ENCODE peak calls at places on chromosomes 16 and 17, in ten cellular contexts. One of them, this sample, is unnamed.

GRCh38 chr16:48499822-48500440 is 110.0 kb downstream of the N4BP1 start:
- DNase-seq in dorsolateral prefrontal cortex: no peak
- DNase-seq in BE2C: no peak
- DNase-seq in HepG2: no peak
- DNase-seq in stomach: no peak
- DNase-seq in tibial nerve: no peak
- DNase-seq in fibroblast of villous mesenchyme: peak; percentile 95
- DNase-seq in adrenal gland: peak; percentile 80
- DNase-seq in HCT116: no peak
- DNase-seq in GM23338: no peak
- DNase-seq in this sample: peak; percentile 95

GRCh38 chr17:12528036-12528435 is 137.7 kb upstream of the MYOCD start:
- DNase-seq in dorsolateral prefrontal cortex: no peak
- DNase-seq in stomach: no peak
- DNase-seq in fibroblast of villous mesenchyme: no peak
- DNase-seq in HCT116: no peak
- DNase-seq in adrenal gland: no peak
- DNase-seq in tibial nerve: no peak
- DNase-seq in BE2C: no peak
- DNase-seq in GM23338: no peak
- DNase-seq in HepG2: no peak
- DNase-seq in this sample: no peak

GRCh38 chr16:53844796-53845195 is 140.8 kb downstream of the FTO start:
- DNase-seq in GM23338: no peak
- DNase-seq in fibroblast of villous mesenchyme: no peak
- DNase-seq in adrenal gland: no peak
- DNase-seq in dorsolateral prefrontal cortex: no peak
- DNase-seq in tibial nerve: no peak
- DNase-seq in HCT116: no peak
- DNase-seq in BE2C: no peak
- DNase-seq in HepG2: no peak
- DNase-seq in stomach: no peak
- DNase-seq in this sample: no peak

GRCh38 chr16:66858740-66859396 is 14.7 kb downstream of the CA7 start:
- DNase-seq in adrenal gland: peak; percentile 94
- DNase-seq in fibroblast of villous mesenchyme: peak; percentile 23
- DNase-seq in stomach: peak; percentile 48
- DNase-seq in HCT116: peak; percentile 63
- DNase-seq in HepG2: no peak
- DNase-seq in dorsolateral prefrontal cortex: peak; percentile 44
- DNase-seq in BE2C: peak; percentile 64
- DNase-seq in GM23338: no peak
- DNase-seq in tibial nerve: no peak
- DNase-seq in this sample: no peak

GRCh38 chr17:50386451-50386994 is 10.8 kb downstream of the LRRC59 start:
- DNase-seq in stomach: no peak
- DNase-seq in fibroblast of villous mesenchyme: no peak
- DNase-seq in dorsolateral prefrontal cortex: no peak
- DNase-seq in BE2C: no peak
- DNase-seq in GM23338: no peak
- DNase-seq in tibial nerve: no peak
- DNase-seq in HepG2: no peak
- DNase-seq in adrenal gland: peak; percentile 84
- DNase-seq in HCT116: no peak
- DNase-seq in this sample: no peak

GRCh38 chr17:74280093-74280513 is 6.1 kb downstream of the DNAI2 start:
- DNase-seq in fibroblast of villous mesenchyme: no peak
- DNase-seq in HepG2: no peak
- DNase-seq in dorsolateral prefrontal cortex: no peak
- DNase-seq in HCT116: no peak
- DNase-seq in stomach: no peak
- DNase-seq in GM23338: no peak
- DNase-seq in adrenal gland: no peak
- DNase-seq in tibial nerve: no peak
- DNase-seq in BE2C: no peak
- DNase-seq in this sample: no peak

GRCh38 chr16:65757064-65757463 is 609.4 kb upstream of the CDH5 start:
- DNase-seq in HepG2: no peak
- DNase-seq in GM23338: no peak
- DNase-seq in adrenal gland: no peak
- DNase-seq in HCT116: no peak
- DNase-seq in BE2C: no peak
- DNase-seq in tibial nerve: no peak
- DNase-seq in dorsolateral prefrontal cortex: no peak
- DNase-seq in fibroblast of villous mesenchyme: no peak
- DNase-seq in stomach: no peak
- DNase-seq in this sample: no peak

GRCh38 chr16:50666658-50667496 is 14.2 kb downstream of the SNX20 start:
- DNase-seq in BE2C: no peak
- DNase-seq in fibroblast of villous mesenchyme: no peak
- DNase-seq in dorsolateral prefrontal cortex: no peak
- DNase-seq in HepG2: no peak
- DNase-seq in tibial nerve: no peak
- DNase-seq in HCT116: no peak
- DNase-seq in adrenal gland: no peak
- DNase-seq in stomach: no peak
- DNase-seq in GM23338: peak; percentile 55
- DNase-seq in this sample: no peak

GRCh38 chr16:13269359-13269758 is 368.0 kb downstream of the SHISA9 start:
- DNase-seq in adrenal gland: no peak
- DNase-seq in dorsolateral prefrontal cortex: no peak
- DNase-seq in HepG2: no peak
- DNase-seq in fibroblast of villous mesenchyme: no peak
- DNase-seq in stomach: no peak
- DNase-seq in tibial nerve: no peak
- DNase-seq in GM23338: no peak
- DNase-seq in HCT116: no peak
- DNase-seq in BE2C: no peak
- DNase-seq in this sample: no peak

GRCh38 chr17:29578626-29579485 is 10.4 kb downstream of the TP53I13 start:
- DNase-seq in BE2C: no peak
- DNase-seq in tibial nerve: no peak
- DNase-seq in dorsolateral prefrontal cortex: no peak
- DNase-seq in fibroblast of villous mesenchyme: no peak
- DNase-seq in adrenal gland: no peak
- DNase-seq in HCT116: no peak
- DNase-seq in GM23338: no peak
- DNase-seq in HepG2: no peak
- DNase-seq in stomach: no peak
- DNase-seq in this sample: no peak

GRCh38 chr16:25656639-25657038 is 35.1 kb upstream of the HS3ST4 start:
- DNase-seq in stomach: no peak
- DNase-seq in BE2C: no peak
- DNase-seq in GM23338: no peak
- DNase-seq in tibial nerve: no peak
- DNase-seq in HCT116: no peak
- DNase-seq in fibroblast of villous mesenchyme: no peak
- DNase-seq in adrenal gland: no peak
- DNase-seq in dorsolateral prefrontal cortex: no peak
- DNase-seq in HepG2: no peak
- DNase-seq in this sample: no peak

GRCh38 chr17:42421479-42422332 is 1.4 kb downstream of the CAVIN1 start:
- DNase-seq in stomach: peak; percentile 28
- DNase-seq in tibial nerve: no peak
- DNase-seq in adrenal gland: no peak
- DNase-seq in dorsolateral prefrontal cortex: no peak
- DNase-seq in HepG2: no peak
- DNase-seq in BE2C: no peak
- DNase-seq in HCT116: no peak
- DNase-seq in GM23338: peak; percentile 55
- DNase-seq in fibroblast of villous mesenchyme: peak; percentile 60
- DNase-seq in this sample: peak; percentile 12

GRCh38 chr16:872436-873242 is 72.1 kb upstream of the GNG13 start:
- DNase-seq in adrenal gland: no peak
- DNase-seq in dorsolateral prefrontal cortex: no peak
- DNase-seq in stomach: no peak
- DNase-seq in HepG2: no peak
- DNase-seq in tibial nerve: no peak
- DNase-seq in fibroblast of villous mesenchyme: no peak
- DNase-seq in BE2C: no peak
- DNase-seq in GM23338: no peak
- DNase-seq in HCT116: no peak
- DNase-seq in this sample: no peak

GRCh38 chr17:76252040-76252954 is 12.0 kb upstream of the RNF157 start:
- DNase-seq in fibroblast of villous mesenchyme: peak; percentile 96
- DNase-seq in GM23338: no peak
- DNase-seq in tibial nerve: no peak
- DNase-seq in dorsolateral prefrontal cortex: no peak
- DNase-seq in HCT116: no peak
- DNase-seq in adrenal gland: peak; percentile 71
- DNase-seq in HepG2: peak; percentile 94
- DNase-seq in BE2C: no peak
- DNase-seq in stomach: peak; percentile 65
- DNase-seq in this sample: no peak

GRCh38 chr16:54654429-54654828 is 276.2 kb upstream of the IRX5 start:
- DNase-seq in fibroblast of villous mesenchyme: no peak
- DNase-seq in adrenal gland: no peak
- DNase-seq in HCT116: no peak
- DNase-seq in tibial nerve: no peak
- DNase-seq in BE2C: no peak
- DNase-seq in dorsolateral prefrontal cortex: no peak
- DNase-seq in HepG2: no peak
- DNase-seq in GM23338: peak; percentile 18
- DNase-seq in stomach: no peak
- DNase-seq in this sample: no peak

GRCh38 chr17:49882434-49882833 is 34.6 kb upstream of the TAC4 start:
- DNase-seq in stomach: no peak
- DNase-seq in BE2C: no peak
- DNase-seq in adrenal gland: no peak
- DNase-seq in fibroblast of villous mesenchyme: no peak
- DNase-seq in tibial nerve: no peak
- DNase-seq in GM23338: no peak
- DNase-seq in HepG2: no peak
- DNase-seq in dorsolateral prefrontal cortex: no peak
- DNase-seq in HCT116: no peak
- DNase-seq in this sample: no peak

GRCh38 chr16:26795184-26795583 is 271.5 kb upstream of the C16orf82 start:
- DNase-seq in fibroblast of villous mesenchyme: no peak
- DNase-seq in HepG2: no peak
- DNase-seq in BE2C: no peak
- DNase-seq in stomach: no peak
- DNase-seq in dorsolateral prefrontal cortex: no peak
- DNase-seq in GM23338: peak; percentile 29
- DNase-seq in tibial nerve: no peak
- DNase-seq in HCT116: no peak
- DNase-seq in adrenal gland: no peak
- DNase-seq in this sample: no peak

GRCh38 chr16:2516391-2517240 is 2.9 kb downstream of the ATP6V0C start:
- DNase-seq in dorsolateral prefrontal cortex: no peak
- DNase-seq in HCT116: no peak
- DNase-seq in HepG2: no peak
- DNase-seq in adrenal gland: no peak
- DNase-seq in tibial nerve: no peak
- DNase-seq in stomach: no peak
- DNase-seq in GM23338: no peak
- DNase-seq in fibroblast of villous mesenchyme: no peak
- DNase-seq in BE2C: no peak
- DNase-seq in this sample: no peak
- H3K4me3 ChIP-seq in dorsolateral prefrontal cortex: peak overlapping the region; percentile 32
- H3K4me3 ChIP-seq in HCT116: no peak overlapping the region
- H3K4me3 ChIP-seq in HepG2: peak overlapping the region; percentile 94
- H3K4me3 ChIP-seq in adrenal gland: no peak overlapping the region
- H3K4me3 ChIP-seq in tibial nerve: no peak overlapping the region
- H3K4me3 ChIP-seq in stomach: no peak overlapping the region
- H3K4me3 ChIP-seq in GM23338: no peak overlapping the region
- H3K4me3 ChIP-seq in fibroblast of villous mesenchyme: peak overlapping the region; percentile 3
- H3K4me3 ChIP-seq in BE2C: no peak overlapping the region
- H3K4me3 ChIP-seq in this sample: peak overlapping the region; percentile 24

GRCh38 chr16:81195907-81196534 is 42.5 kb upstream of the BCO1 start:
- DNase-seq in HCT116: no peak
- DNase-seq in stomach: no peak
- DNase-seq in adrenal gland: no peak
- DNase-seq in dorsolateral prefrontal cortex: no peak
- DNase-seq in tibial nerve: no peak
- DNase-seq in fibroblast of villous mesenchyme: no peak
- DNase-seq in HepG2: no peak
- DNase-seq in GM23338: no peak
- DNase-seq in BE2C: no peak
- DNase-seq in this sample: no peak

GRCh38 chr16:81201267-81201666 is 37.2 kb upstream of the BCO1 start:
- DNase-seq in tibial nerve: no peak
- DNase-seq in HepG2: no peak
- DNase-seq in dorsolateral prefrontal cortex: peak; percentile 69
- DNase-seq in BE2C: no peak
- DNase-seq in GM23338: no peak
- DNase-seq in HCT116: no peak
- DNase-seq in stomach: no peak
- DNase-seq in fibroblast of villous mesenchyme: no peak
- DNase-seq in adrenal gland: no peak
- DNase-seq in this sample: no peak

GRCh38 chr16:81198635-81199034 is 39.9 kb upstream of the BCO1 start:
- DNase-seq in HCT116: no peak
- DNase-seq in adrenal gland: no peak
- DNase-seq in tibial nerve: no peak
- DNase-seq in GM23338: no peak
- DNase-seq in fibroblast of villous mesenchyme: peak; percentile 47
- DNase-seq in BE2C: no peak
- DNase-seq in dorsolateral prefrontal cortex: no peak
- DNase-seq in HepG2: peak; percentile 59
- DNase-seq in stomach: no peak
- DNase-seq in this sample: no peak
- TF ChIP-seq CTCF in HCT116: peak; percentile 22
- TF ChIP-seq CTCF in adrenal gland: no peak
- TF ChIP-seq CTCF in tibial nerve: no peak
- TF ChIP-seq CTCF in GM23338: peak; percentile 58
- TF ChIP-seq CTCF in fibroblast of villous mesenchyme: peak; percentile 52
- TF ChIP-seq CTCF in BE2C: no peak
- TF ChIP-seq CTCF in dorsolateral prefrontal cortex: peak; percentile 30
- TF ChIP-seq CTCF in HepG2: peak; percentile 91
- TF ChIP-seq CTCF in stomach: no peak
- TF ChIP-seq CTCF in this sample: peak; percentile 32

DNA sequence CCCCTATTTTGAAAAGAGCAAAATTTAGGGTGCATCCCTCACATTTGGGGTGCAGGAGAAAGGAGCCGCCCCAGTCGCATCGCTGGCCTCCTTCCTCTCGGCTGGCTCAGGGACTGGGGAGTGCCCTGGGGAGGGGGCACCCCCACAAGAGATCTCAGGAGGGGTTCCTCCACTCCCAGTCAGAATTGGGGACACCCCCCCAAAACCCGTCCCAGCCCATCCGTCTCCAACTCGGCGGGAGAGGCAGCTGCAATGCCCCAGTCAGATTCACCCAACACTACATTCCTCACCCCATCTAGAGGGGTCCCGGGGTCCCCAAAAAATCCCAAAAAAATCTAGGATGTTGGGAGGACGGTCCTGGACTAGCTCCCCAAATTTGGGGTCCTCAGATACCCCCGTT is 3.4 kb upstream of the BCL6B start:
- DNase-seq in BE2C: no peak
- DNase-seq in adrenal gland: no peak
- DNase-seq in dorsolateral prefrontal cortex: no peak
- DNase-seq in HCT116: no peak
- DNase-seq in HepG2: no peak
- DNase-seq in tibial nerve: no peak
- DNase-seq in GM23338: no peak
- DNase-seq in fibroblast of villous mesenchyme: no peak
- DNase-seq in stomach: no peak
- DNase-seq in this sample: no peak
- H3K4me3 ChIP-seq in BE2C: peak overlapping the region; percentile 57
- H3K4me3 ChIP-seq in adrenal gland: peak overlapping the region; percentile 69
- H3K4me3 ChIP-seq in dorsolateral prefrontal cortex: peak overlapping the region; percentile 64
- H3K4me3 ChIP-seq in HCT116: peak overlapping the region; percentile 54
- H3K4me3 ChIP-seq in HepG2: peak overlapping the region; percentile 74
- H3K4me3 ChIP-seq in tibial nerve: peak overlapping the region; percentile 28
- H3K4me3 ChIP-seq in GM23338: peak overlapping the region; percentile 47
- H3K4me3 ChIP-seq in fibroblast of villous mesenchyme: peak overlapping the region; percentile 52
- H3K4me3 ChIP-seq in stomach: peak overlapping the region; percentile 57
- H3K4me3 ChIP-seq in this sample: peak overlapping the region; percentile 51

GRCh38 chr17:72077326-72077960 is 43.4 kb upstream of the SOX9 start:
- DNase-seq in HepG2: no peak
- DNase-seq in GM23338: peak; percentile 79
- DNase-seq in dorsolateral prefrontal cortex: no peak
- DNase-seq in tibial nerve: no peak
- DNase-seq in HCT116: peak; percentile 8
- DNase-seq in stomach: no peak
- DNase-seq in BE2C: no peak
- DNase-seq in adrenal gland: no peak
- DNase-seq in fibroblast of villous mesenchyme: no peak
- DNase-seq in this sample: no peak
- TF ChIP-seq CTCF in HepG2: no peak
- TF ChIP-seq CTCF in GM23338: peak; percentile 53
- TF ChIP-seq CTCF in dorsolateral prefrontal cortex: no peak
- TF ChIP-seq CTCF in tibial nerve: no peak
- TF ChIP-seq CTCF in HCT116: peak; percentile 49
- TF ChIP-seq CTCF in stomach: no peak
- TF ChIP-seq CTCF in BE2C: peak; percentile 32
- TF ChIP-seq CTCF in adrenal gland: no peak
- TF ChIP-seq CTCF in fibroblast of villous mesenchyme: no peak
- TF ChIP-seq CTCF in this sample: peak; percentile 20